ENCODE peak calls at places on chromosomes 4 and X, in six cellular contexts. One of them, this sample, is unnamed.

GRCh38 chr4:40710484-40711269 is 39.1 kb upstream of the NSUN7 start:
- DNase-seq in K562: no peak
- DNase-seq in HCT116: no peak
- DNase-seq in H1: no peak
- DNase-seq in HepG2: no peak
- DNase-seq in GM12878: no peak
- DNase-seq in this sample: no peak

GRCh38 chrX:113947548-113947947 is 636.3 kb upstream of the HTR2C start:
- DNase-seq in K562: peak
- DNase-seq in HCT116: peak
- DNase-seq in H1: no peak
- DNase-seq in HepG2: peak
- DNase-seq in GM12878: no peak
- DNase-seq in this sample: no peak

GRCh38 chr4:4675636-4676035 is 133.8 kb upstream of the STX18 start:
- DNase-seq in K562: no peak
- DNase-seq in HCT116: no peak
- DNase-seq in H1: no peak
- DNase-seq in HepG2: no peak
- DNase-seq in GM12878: no peak
- DNase-seq in this sample: no peak

GRCh38 chrX:106680716-106681115 is 45.8 kb upstream of the RNF128 start:
- DNase-seq in K562: no peak
- DNase-seq in HCT116: no peak
- DNase-seq in H1: no peak
- DNase-seq in HepG2: no peak
- DNase-seq in GM12878: no peak
- DNase-seq in this sample: no peak

GRCh38 chrX:19991350-19991718 is 473 bp upstream of the BCLAF3 start:
- DNase-seq in K562: no peak
- DNase-seq in HCT116: no peak
- DNase-seq in H1: no peak
- DNase-seq in HepG2: no peak
- DNase-seq in GM12878: no peak
- DNase-seq in this sample: no peak

GRCh38 chrX:20320461-20321159 is 53.9 kb upstream of the RPS6KA3 start:
- DNase-seq in K562: no peak
- DNase-seq in HCT116: no peak
- DNase-seq in H1: no peak
- DNase-seq in HepG2: peak
- DNase-seq in GM12878: peak
- DNase-seq in this sample: no peak

GRCh38 chrX:19772759-19773623 is 114.4 kb downstream of the SH3KBP1 start:
- DNase-seq in K562: no peak
- DNase-seq in HCT116: no peak
- DNase-seq in H1: no peak
- DNase-seq in HepG2: no peak
- DNase-seq in GM12878: no peak
- DNase-seq in this sample: peak

GRCh38 chr4:184805462-184806245 is 20.1 kb downstream of the ACSL1 start:
- DNase-seq in K562: no peak
- DNase-seq in HCT116: no peak
- DNase-seq in H1: no peak
- DNase-seq in HepG2: no peak
- DNase-seq in GM12878: no peak
- DNase-seq in this sample: no peak

GRCh38 chrX:716136-716535 is 85.5 kb downstream of the SHOX start:
- DNase-seq in K562: no peak
- DNase-seq in HCT116: no peak
- DNase-seq in H1: no peak
- DNase-seq in HepG2: no peak
- DNase-seq in GM12878: no peak
- DNase-seq in this sample: no peak

GRCh38 chr4:86359944-86360478 is at the start of gene MAPK10:
- DNase-seq in K562: peak
- DNase-seq in HCT116: no peak
- DNase-seq in H1: peak
- DNase-seq in HepG2: no peak
- DNase-seq in GM12878: peak
- DNase-seq in this sample: peak

GRCh38 chrX:9757366-9757765 is 8.3 kb downstream of the GPR143 start:
- DNase-seq in K562: no peak
- DNase-seq in HCT116: no peak
- DNase-seq in H1: no peak
- DNase-seq in HepG2: no peak
- DNase-seq in GM12878: no peak
- DNase-seq in this sample: no peak

GRCh38 chr4:31370866-31371465 is 650.8 kb downstream of the PCDH7 start:
- DNase-seq in K562: peak
- DNase-seq in HCT116: peak
- DNase-seq in H1: no peak
- DNase-seq in HepG2: peak
- DNase-seq in GM12878: peak
- DNase-seq in this sample: peak

GRCh38 chrX:70262952-70263567 is 3.1 kb upstream of the P2RY4 start:
- DNase-seq in K562: peak
- DNase-seq in HCT116: no peak
- DNase-seq in H1: peak
- DNase-seq in HepG2: peak
- DNase-seq in GM12878: no peak
- DNase-seq in this sample: peak

GRCh38 chr4:8255698-8256441 is 13.7 kb upstream of the HTRA3 start:
- DNase-seq in K562: no peak
- DNase-seq in HCT116: no peak
- DNase-seq in H1: no peak
- DNase-seq in HepG2: no peak
- DNase-seq in GM12878: no peak
- DNase-seq in this sample: no peak

GRCh38 chr4:121462660-121463261 is 81.9 kb upstream of the QRFPR start:
- DNase-seq in K562: peak
- DNase-seq in HCT116: peak
- DNase-seq in H1: no peak
- DNase-seq in HepG2: peak
- DNase-seq in GM12878: no peak
- DNase-seq in this sample: peak

GRCh38 chr4:112953295-112953694 is 96.2 kb upstream of the ANK2 start:
- DNase-seq in K562: no peak
- DNase-seq in HCT116: no peak
- DNase-seq in H1: no peak
- DNase-seq in HepG2: no peak
- DNase-seq in GM12878: no peak
- DNase-seq in this sample: no peak

GRCh38 chr4:169266661-169267060 is 4.1 kb downstream of the SH3RF1 start:
- DNase-seq in K562: no peak
- DNase-seq in HCT116: no peak
- DNase-seq in H1: peak
- DNase-seq in HepG2: no peak
- DNase-seq in GM12878: no peak
- DNase-seq in this sample: no peak

GRCh38 chr4:123096038-123096437 is 173.6 kb upstream of the NUDT6 start:
- DNase-seq in K562: peak
- DNase-seq in HCT116: peak
- DNase-seq in H1: no peak
- DNase-seq in HepG2: peak
- DNase-seq in GM12878: no peak
- DNase-seq in this sample: no peak

GRCh38 chr4:91114386-91114785 is 987.2 kb downstream of the CCSER1 start:
- DNase-seq in K562: no peak
- DNase-seq in HCT116: no peak
- DNase-seq in H1: no peak
- DNase-seq in HepG2: no peak
- DNase-seq in GM12878: no peak
- DNase-seq in this sample: no peak

GRCh38 chrX:83495882-83496281 is 12.2 kb upstream of the POU3F4 start:
- DNase-seq in K562: no peak
- DNase-seq in HCT116: no peak
- DNase-seq in H1: no peak
- DNase-seq in HepG2: no peak
- DNase-seq in GM12878: no peak
- DNase-seq in this sample: no peak

GRCh38 chrX:136694491-136695087 is 46.6 kb downstream of the CD40LG start:
- DNase-seq in K562: peak
- DNase-seq in HCT116: peak
- DNase-seq in H1: peak
- DNase-seq in HepG2: peak
- DNase-seq in GM12878: no peak
- DNase-seq in this sample: peak

GRCh38 chr4:69154021-69154420 is 57.7 kb downstream of the UGT2B7 start:
- DNase-seq in K562: no peak
- DNase-seq in HCT116: no peak
- DNase-seq in H1: no peak
- DNase-seq in HepG2: no peak
- DNase-seq in GM12878: no peak
- DNase-seq in this sample: no peak

GRCh38 chr4:69156913-69157312 is 57.6 kb downstream of the UGT2B11 start:
- DNase-seq in K562: peak
- DNase-seq in HCT116: peak
- DNase-seq in H1: peak
- DNase-seq in HepG2: peak
- DNase-seq in GM12878: no peak
- DNase-seq in this sample: peak
- TF ChIP-seq EZH2 in K562: no peak
- TF ChIP-seq EZH2 in HCT116: no peak
- TF ChIP-seq EZH2 in H1: no peak
- TF ChIP-seq EZH2 in HepG2: no peak
- TF ChIP-seq EZH2 in GM12878: no peak
- TF ChIP-seq EZH2 in this sample: no peak

GRCh38 chr4:128812360-128812958 is 3.0 kb downstream of the JADE1 start:
- DNase-seq in K562: peak
- DNase-seq in HCT116: peak
- DNase-seq in H1: peak
- DNase-seq in HepG2: peak
- DNase-seq in GM12878: no peak
- DNase-seq in this sample: peak

GRCh38 chr4:128811571-128812359 is 2.3 kb downstream of the JADE1 start:
- DNase-seq in K562: peak
- DNase-seq in HCT116: peak
- DNase-seq in H1: peak
- DNase-seq in HepG2: peak
- DNase-seq in GM12878: no peak
- DNase-seq in this sample: peak

GRCh38 chr4:128810871-128811570 is 1.5 kb downstream of the JADE1 start:
- DNase-seq in K562: peak
- DNase-seq in HCT116: peak
- DNase-seq in H1: peak
- DNase-seq in HepG2: peak
- DNase-seq in GM12878: no peak
- DNase-seq in this sample: peak

GRCh38 chr4:128810331-128810870 is 901 bp downstream of the JADE1 start:
- DNase-seq in K562: peak
- DNase-seq in HCT116: peak
- DNase-seq in H1: no peak
- DNase-seq in HepG2: peak
- DNase-seq in GM12878: no peak
- DNase-seq in this sample: no peak

GRCh38 chr4:128809477-128810330 is at the start of gene JADE1:
- DNase-seq in K562: peak
- DNase-seq in HCT116: peak
- DNase-seq in H1: peak
- DNase-seq in HepG2: peak
- DNase-seq in GM12878: no peak
- DNase-seq in this sample: peak
- TF ChIP-seq POLR2A in K562: peak
- TF ChIP-seq POLR2A in HCT116: peak
- TF ChIP-seq POLR2A in H1: peak
- TF ChIP-seq POLR2A in HepG2: peak
- TF ChIP-seq POLR2A in GM12878: peak
- TF ChIP-seq POLR2A in this sample: no peak

DNA sequence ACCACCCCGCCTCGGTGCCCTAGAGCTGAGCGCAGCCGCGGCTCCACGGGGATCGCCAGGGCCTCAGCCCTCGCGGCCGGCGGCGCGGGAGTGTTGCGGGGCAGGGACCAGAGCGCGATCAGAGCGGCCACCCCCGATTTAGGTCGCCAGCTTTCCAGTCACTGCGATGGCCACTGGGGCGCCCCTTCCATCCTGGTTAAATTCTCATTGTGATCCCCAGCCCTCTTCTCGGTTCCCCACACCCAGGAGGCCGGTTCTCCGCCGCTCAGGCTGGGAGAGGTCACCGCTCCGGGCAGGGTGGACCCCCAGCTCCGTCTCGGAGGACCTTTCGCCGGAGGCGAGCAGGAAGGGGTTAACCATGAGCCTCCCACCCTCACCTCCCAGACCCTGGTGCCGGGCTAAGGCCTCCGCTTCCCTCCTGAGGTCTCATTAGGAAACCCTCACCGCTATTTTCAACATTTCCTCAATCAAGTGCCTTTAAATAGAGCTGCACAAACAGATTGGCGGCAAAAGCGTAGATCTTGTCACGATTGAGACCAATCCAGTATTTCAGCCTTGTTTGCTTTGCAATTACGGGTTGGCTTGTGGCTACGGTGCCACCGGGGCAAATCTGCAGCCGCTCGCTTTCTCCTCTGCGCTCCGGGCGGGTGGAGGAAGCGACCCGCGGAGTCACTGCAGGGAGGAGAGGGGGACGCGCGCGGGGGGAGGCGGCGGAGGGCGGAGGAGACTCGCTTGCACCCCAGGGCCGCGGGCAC is 8.3 kb upstream of the HAND2 start:
- DNase-seq in K562: no peak
- DNase-seq in HCT116: no peak
- DNase-seq in H1: peak
- DNase-seq in HepG2: no peak
- DNase-seq in GM12878: no peak
- DNase-seq in this sample: no peak
- TF ChIP-seq EZH2 in K562: no peak
- TF ChIP-seq EZH2 in HCT116: no peak
- TF ChIP-seq EZH2 in H1: peak
- TF ChIP-seq EZH2 in HepG2: no peak
- TF ChIP-seq EZH2 in GM12878: no peak
- TF ChIP-seq EZH2 in this sample: peak

DNA sequence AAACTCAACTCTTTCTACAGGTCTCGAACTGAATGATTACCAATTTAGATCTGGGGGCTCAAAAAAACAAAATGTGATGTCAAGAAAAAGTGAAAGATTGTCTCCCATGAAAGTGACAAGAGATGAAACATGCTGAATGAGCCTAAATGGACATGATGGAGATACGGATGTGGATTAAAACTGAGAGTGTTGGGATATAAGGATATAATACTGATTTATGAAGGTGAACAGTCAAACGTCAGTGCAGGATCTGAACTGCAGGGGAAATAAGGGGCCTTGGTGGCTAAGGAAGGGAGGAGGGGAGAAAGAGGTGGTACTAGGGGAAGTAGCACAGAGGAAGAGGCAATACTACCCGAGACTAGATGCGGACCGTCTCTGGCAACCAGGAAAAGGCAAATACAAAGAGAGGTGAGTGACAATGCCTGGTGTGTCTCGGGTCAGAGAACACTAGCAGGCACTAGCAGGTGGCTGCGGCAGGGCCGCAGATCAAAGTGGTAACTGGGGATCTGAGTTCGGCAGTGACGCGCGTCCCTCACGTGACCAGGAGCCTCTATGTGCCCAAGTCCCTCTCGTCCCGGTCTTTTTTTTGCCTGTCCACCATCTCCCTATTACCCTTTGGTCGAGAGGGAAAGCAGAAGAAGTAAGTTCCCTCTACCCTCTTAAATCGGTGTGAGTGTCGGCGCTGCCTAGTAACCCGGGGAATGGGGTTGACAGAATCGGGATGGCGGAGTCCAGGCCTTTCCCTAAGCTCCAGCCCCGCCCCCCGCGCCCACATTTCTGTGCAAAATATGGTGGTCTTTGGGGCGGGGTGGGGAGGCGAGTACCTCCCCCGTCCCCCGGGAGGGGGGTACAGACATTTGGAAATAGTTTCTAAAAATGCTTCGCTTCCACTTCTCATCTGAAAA is at the start of gene TCEAL1:
- DNase-seq in K562: peak
- DNase-seq in HCT116: no peak
- DNase-seq in H1: peak
- DNase-seq in HepG2: peak
- DNase-seq in GM12878: no peak
- DNase-seq in this sample: peak
- TF ChIP-seq POLR2A in K562: no peak
- TF ChIP-seq POLR2A in HCT116: no peak
- TF ChIP-seq POLR2A in H1: no peak
- TF ChIP-seq POLR2A in HepG2: peak
- TF ChIP-seq POLR2A in GM12878: peak
- TF ChIP-seq POLR2A in this sample: no peak